ENCODE peak calls at places on chromosomes 2 and 18, in six cellular contexts. One of them, this sample, is unnamed.

GRCh38 chr2:220336771-220337170 is 709.3 kb downstream of the SLC4A3 start:
- DNase-seq in HepG2: no peak
- DNase-seq in adrenal gland: no peak
- DNase-seq in Peyer's patch: no peak
- DNase-seq in heart left ventricle: no peak
- DNase-seq in tibial nerve: no peak
- DNase-seq in this sample: no peak

GRCh38 chr18:62101236-62101635 is 85.6 kb downstream of the PIGN start:
- DNase-seq in HepG2: no peak
- DNase-seq in adrenal gland: no peak
- DNase-seq in Peyer's patch: no peak
- DNase-seq in heart left ventricle: no peak
- DNase-seq in tibial nerve: no peak
- DNase-seq in this sample: no peak

GRCh38 chr2:190355968-190356657 is 12.7 kb downstream of the INPP1 start:
- DNase-seq in HepG2: no peak
- DNase-seq in adrenal gland: peak
- DNase-seq in Peyer's patch: no peak
- DNase-seq in heart left ventricle: no peak
- DNase-seq in tibial nerve: no peak
- DNase-seq in this sample: no peak

GRCh38 chr2:36549063-36549662 is 48.8 kb downstream of the FEZ2 start:
- DNase-seq in HepG2: no peak
- DNase-seq in adrenal gland: no peak
- DNase-seq in Peyer's patch: no peak
- DNase-seq in heart left ventricle: no peak
- DNase-seq in tibial nerve: no peak
- DNase-seq in this sample: no peak

GRCh38 chr2:46179037-46179621 is 118.1 kb upstream of the EPAS1 start:
- DNase-seq in HepG2: no peak
- DNase-seq in adrenal gland: peak
- DNase-seq in Peyer's patch: no peak
- DNase-seq in heart left ventricle: peak
- DNase-seq in tibial nerve: peak
- DNase-seq in this sample: peak

GRCh38 chr2:182715121-182715895 is 749 bp upstream of the DNAJC10 start:
- DNase-seq in HepG2: peak
- DNase-seq in adrenal gland: no peak
- DNase-seq in Peyer's patch: no peak
- DNase-seq in heart left ventricle: no peak
- DNase-seq in tibial nerve: no peak
- DNase-seq in this sample: no peak

GRCh38 chr2:44392338-44392943 is 30.7 kb downstream of the CAMKMT start:
- DNase-seq in HepG2: peak
- DNase-seq in adrenal gland: peak
- DNase-seq in Peyer's patch: no peak
- DNase-seq in heart left ventricle: peak
- DNase-seq in tibial nerve: peak
- DNase-seq in this sample: no peak

GRCh38 chr2:44479127-44479887 is 117.6 kb downstream of the CAMKMT start:
- DNase-seq in HepG2: peak
- DNase-seq in adrenal gland: peak
- DNase-seq in Peyer's patch: no peak
- DNase-seq in heart left ventricle: peak
- DNase-seq in tibial nerve: no peak
- DNase-seq in this sample: no peak

GRCh38 chr2:74181739-74182138 is 3.1 kb upstream of the MOB1A start:
- DNase-seq in HepG2: no peak
- DNase-seq in adrenal gland: peak
- DNase-seq in Peyer's patch: no peak
- DNase-seq in heart left ventricle: peak
- DNase-seq in tibial nerve: no peak
- DNase-seq in this sample: peak

GRCh38 chr2:131419447-131419846 is 55.5 kb upstream of the RAB6D start:
- DNase-seq in HepG2: no peak
- DNase-seq in adrenal gland: no peak
- DNase-seq in Peyer's patch: no peak
- DNase-seq in heart left ventricle: no peak
- DNase-seq in tibial nerve: no peak
- DNase-seq in this sample: no peak

GRCh38 chr2:241867776-241868420 is 1.6 kb upstream of the RTP5 start:
- DNase-seq in HepG2: no peak
- DNase-seq in adrenal gland: peak
- DNase-seq in Peyer's patch: no peak
- DNase-seq in heart left ventricle: no peak
- DNase-seq in tibial nerve: no peak
- DNase-seq in this sample: no peak

GRCh38 chr2:216355738-216356137 is 16.5 kb downstream of the MARCHF4 start:
- DNase-seq in HepG2: no peak
- DNase-seq in adrenal gland: no peak
- DNase-seq in Peyer's patch: no peak
- DNase-seq in heart left ventricle: no peak
- DNase-seq in tibial nerve: no peak
- DNase-seq in this sample: no peak

GRCh38 chr2:236554629-236555282 is 14.9 kb upstream of the ACKR3 start:
- DNase-seq in HepG2: no peak
- DNase-seq in adrenal gland: no peak
- DNase-seq in Peyer's patch: no peak
- DNase-seq in heart left ventricle: no peak
- DNase-seq in tibial nerve: no peak
- DNase-seq in this sample: no peak

GRCh38 chr2:241099246-241099645 is 2.8 kb downstream of the MTERF4 start:
- DNase-seq in HepG2: no peak
- DNase-seq in adrenal gland: no peak
- DNase-seq in Peyer's patch: no peak
- DNase-seq in heart left ventricle: no peak
- DNase-seq in tibial nerve: no peak
- DNase-seq in this sample: no peak

GRCh38 chr2:180776924-180777323 is 203.5 kb upstream of the UBE2E3 start:
- DNase-seq in HepG2: no peak
- DNase-seq in adrenal gland: no peak
- DNase-seq in Peyer's patch: no peak
- DNase-seq in heart left ventricle: no peak
- DNase-seq in tibial nerve: no peak
- DNase-seq in this sample: no peak

GRCh38 chr2:55168221-55169154 is 63.6 kb downstream of the CLHC1 start:
- DNase-seq in HepG2: peak
- DNase-seq in adrenal gland: peak
- DNase-seq in Peyer's patch: no peak
- DNase-seq in heart left ventricle: peak
- DNase-seq in tibial nerve: no peak
- DNase-seq in this sample: peak

GRCh38 chr18:44149706-44150105 is 531.0 kb upstream of the SETBP1 start:
- DNase-seq in HepG2: no peak
- DNase-seq in adrenal gland: no peak
- DNase-seq in Peyer's patch: no peak
- DNase-seq in heart left ventricle: no peak
- DNase-seq in tibial nerve: no peak
- DNase-seq in this sample: no peak

GRCh38 chr18:61842146-61842545 is 50.7 kb downstream of the RNF152 start:
- DNase-seq in HepG2: no peak
- DNase-seq in adrenal gland: no peak
- DNase-seq in Peyer's patch: no peak
- DNase-seq in heart left ventricle: no peak
- DNase-seq in tibial nerve: no peak
- DNase-seq in this sample: no peak

GRCh38 chr2:47321411-47322031 is 81.4 kb upstream of the MSH2 start:
- DNase-seq in HepG2: no peak
- DNase-seq in adrenal gland: no peak
- DNase-seq in Peyer's patch: no peak
- DNase-seq in heart left ventricle: no peak
- DNase-seq in tibial nerve: no peak
- DNase-seq in this sample: no peak

GRCh38 chr2:207950761-207951114 is 74.6 kb downstream of the PLEKHM3 start:
- DNase-seq in HepG2: no peak
- DNase-seq in adrenal gland: no peak
- DNase-seq in Peyer's patch: no peak
- DNase-seq in heart left ventricle: no peak
- DNase-seq in tibial nerve: no peak
- DNase-seq in this sample: no peak

GRCh38 chr2:64287321-64287720 is 143.1 kb upstream of the PELI1 start:
- DNase-seq in HepG2: no peak
- DNase-seq in adrenal gland: no peak
- DNase-seq in Peyer's patch: no peak
- DNase-seq in heart left ventricle: no peak
- DNase-seq in tibial nerve: no peak
- DNase-seq in this sample: no peak

GRCh38 chr18:9779630-9780029 is 71.5 kb downstream of the RAB31 start:
- DNase-seq in HepG2: peak
- DNase-seq in adrenal gland: peak
- DNase-seq in Peyer's patch: peak
- DNase-seq in heart left ventricle: no peak
- DNase-seq in tibial nerve: no peak
- DNase-seq in this sample: no peak

GRCh38 chr2:179275280-179276013 is 10.8 kb upstream of the SESTD1 start:
- DNase-seq in HepG2: peak
- DNase-seq in adrenal gland: no peak
- DNase-seq in Peyer's patch: no peak
- DNase-seq in heart left ventricle: no peak
- DNase-seq in tibial nerve: no peak
- DNase-seq in this sample: no peak

GRCh38 chr2:233409286-233409991 is 55.1 kb downstream of the DGKD start:
- DNase-seq in HepG2: no peak
- DNase-seq in adrenal gland: no peak
- DNase-seq in Peyer's patch: no peak
- DNase-seq in heart left ventricle: no peak
- DNase-seq in tibial nerve: no peak
- DNase-seq in this sample: no peak

GRCh38 chr2:2291500-2292260 is 39.4 kb downstream of the MYT1L start:
- DNase-seq in HepG2: no peak
- DNase-seq in adrenal gland: no peak
- DNase-seq in Peyer's patch: no peak
- DNase-seq in heart left ventricle: no peak
- DNase-seq in tibial nerve: no peak
- DNase-seq in this sample: no peak

GRCh38 chr18:76578571-76579300 is 83.7 kb upstream of the ZNF516 start:
- DNase-seq in HepG2: no peak
- DNase-seq in adrenal gland: no peak
- DNase-seq in Peyer's patch: no peak
- DNase-seq in heart left ventricle: no peak
- DNase-seq in tibial nerve: no peak
- DNase-seq in this sample: no peak

GRCh38 chr18:69795785-69796184 is 151.9 kb downstream of the CD226 start:
- DNase-seq in HepG2: no peak
- DNase-seq in adrenal gland: no peak
- DNase-seq in Peyer's patch: no peak
- DNase-seq in heart left ventricle: no peak
- DNase-seq in tibial nerve: no peak
- DNase-seq in this sample: no peak

GRCh38 chr2:175167792-175168563 is at the start of gene ATF2:
- DNase-seq in HepG2: peak
- DNase-seq in adrenal gland: peak
- DNase-seq in Peyer's patch: peak
- DNase-seq in heart left ventricle: peak
- DNase-seq in tibial nerve: peak
- DNase-seq in this sample: peak
- TF ChIP-seq POLR2A in HepG2: peak
- TF ChIP-seq POLR2A in adrenal gland: peak
- TF ChIP-seq POLR2A in Peyer's patch: no peak
- TF ChIP-seq POLR2A in heart left ventricle: peak
- TF ChIP-seq POLR2A in tibial nerve: peak
- TF ChIP-seq POLR2A in this sample: peak

GRCh38 chr2:118202707-118203303 is 114.5 kb downstream of the INSIG2 start:
- DNase-seq in HepG2: peak
- DNase-seq in adrenal gland: peak
- DNase-seq in Peyer's patch: no peak
- DNase-seq in heart left ventricle: no peak
- DNase-seq in tibial nerve: no peak
- DNase-seq in this sample: no peak
- TF ChIP-seq CTCF in HepG2: peak
- TF ChIP-seq CTCF in adrenal gland: peak
- TF ChIP-seq CTCF in Peyer's patch: peak
- TF ChIP-seq CTCF in heart left ventricle: peak
- TF ChIP-seq CTCF in tibial nerve: peak
- TF ChIP-seq CTCF in this sample: peak

GRCh38 chr2:88856409-88857135 is 165.1 kb downstream of the RPIA start:
- DNase-seq in HepG2: no peak
- DNase-seq in adrenal gland: no peak
- DNase-seq in Peyer's patch: no peak
- DNase-seq in heart left ventricle: no peak
- DNase-seq in tibial nerve: no peak
- DNase-seq in this sample: no peak

GRCh38 chr2:88860421-88861075 is 169.1 kb downstream of the RPIA start:
- DNase-seq in HepG2: no peak
- DNase-seq in adrenal gland: no peak
- DNase-seq in Peyer's patch: no peak
- DNase-seq in heart left ventricle: no peak
- DNase-seq in tibial nerve: no peak
- DNase-seq in this sample: no peak

GRCh38 chr2:88857951-88858406 is 166.5 kb downstream of the RPIA start:
- DNase-seq in HepG2: no peak
- DNase-seq in adrenal gland: no peak
- DNase-seq in Peyer's patch: no peak
- DNase-seq in heart left ventricle: peak
- DNase-seq in tibial nerve: no peak
- DNase-seq in this sample: no peak

GRCh38 chr2:88857274-88857741 is 165.8 kb downstream of the RPIA start:
- DNase-seq in HepG2: peak
- DNase-seq in adrenal gland: no peak
- DNase-seq in Peyer's patch: peak
- DNase-seq in heart left ventricle: no peak
- DNase-seq in tibial nerve: no peak
- DNase-seq in this sample: no peak

DNA sequence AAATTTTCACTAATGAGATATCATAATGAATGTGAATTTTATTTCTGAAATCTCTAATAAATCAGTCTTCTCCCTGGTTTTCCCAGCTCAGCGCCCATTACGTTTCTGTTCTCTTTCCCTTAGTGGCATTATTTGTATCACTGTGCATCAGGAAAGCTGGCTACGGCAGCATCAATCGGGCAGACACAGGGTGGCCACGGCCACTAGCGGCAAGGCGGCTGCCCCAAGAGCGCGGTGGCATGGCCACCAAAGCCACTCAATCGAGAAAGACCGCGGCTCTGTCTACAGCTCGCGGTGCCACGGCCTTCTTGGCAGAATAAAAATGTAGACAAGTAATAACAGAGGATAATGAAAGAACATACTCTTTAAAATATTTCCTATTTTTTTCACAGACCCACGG is 168.0 kb downstream of the RPIA start:
- DNase-seq in HepG2: no peak
- DNase-seq in adrenal gland: no peak
- DNase-seq in Peyer's patch: no peak
- DNase-seq in heart left ventricle: no peak
- DNase-seq in tibial nerve: no peak
- DNase-seq in this sample: no peak
- TF ChIP-seq POLR2A in HepG2: no peak
- TF ChIP-seq POLR2A in adrenal gland: no peak
- TF ChIP-seq POLR2A in Peyer's patch: no peak
- TF ChIP-seq POLR2A in heart left ventricle: no peak
- TF ChIP-seq POLR2A in tibial nerve: no peak
- TF ChIP-seq POLR2A in this sample: no peak

DNA sequence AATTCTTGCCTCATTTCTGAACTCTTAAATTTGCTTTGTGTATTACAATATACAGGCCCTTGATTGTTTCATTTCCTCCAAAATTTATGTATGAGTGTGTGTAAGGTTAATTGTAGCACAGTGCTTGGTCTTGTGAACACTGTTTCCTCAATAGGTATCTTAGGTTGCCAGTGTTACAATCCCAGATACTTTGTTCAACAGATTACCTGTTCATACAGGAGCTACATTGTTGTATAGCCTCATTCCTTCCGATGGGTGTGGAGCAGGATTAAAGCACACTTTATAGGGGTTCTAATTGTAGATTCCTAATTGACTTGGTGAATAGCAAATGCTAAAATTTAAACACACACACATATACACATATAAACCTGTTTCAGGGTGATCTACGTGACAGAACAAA is 10.7 kb downstream of the RBBP8 start:
- DNase-seq in HepG2: no peak
- DNase-seq in adrenal gland: no peak
- DNase-seq in Peyer's patch: no peak
- DNase-seq in heart left ventricle: no peak
- DNase-seq in tibial nerve: no peak
- DNase-seq in this sample: no peak
- TF ChIP-seq CTCF in HepG2: no peak
- TF ChIP-seq CTCF in adrenal gland: no peak
- TF ChIP-seq CTCF in Peyer's patch: no peak
- TF ChIP-seq CTCF in heart left ventricle: no peak
- TF ChIP-seq CTCF in tibial nerve: no peak
- TF ChIP-seq CTCF in this sample: no peak

This sample was measured in sigmoid colon.